ENCODE peak calls at places on chromosomes 3 and 15, in eight cellular contexts. D is Panc1, F is K562, E is A549, H is GM23338, G is HL-60, J is HCT116, L is GM12878. B is an unnamed sample.

GRCh38 chr3:53688989-53689388 is 157.2 kb downstream of the CHDH start:
- DNase-seq in D (no peak), F (no peak), E (no peak), H (no peak), G (no peak), J (no peak), L (no peak), B (no peak)

GRCh38 chr3:188683032-188683491 is 488.7 kb upstream of the TPRG1 start:
- DNase-seq in D (peak; percentile 43), F (no peak), E (no peak), H (no peak), G (no peak), J (no peak), L (no peak), B (no peak)

GRCh38 chr3:63912768-63913588 is 795 bp upstream of the SCAANT1 start:
- DNase-seq in D (no peak), F (peak; percentile 66), E (peak; percentile 54), H (peak; percentile 75), G (no peak), J (peak; percentile 32), L (no peak), B (peak; percentile 80)

GRCh38 chr3:195583831-195584542 is at the start of gene APOD:
- DNase-seq in D (no peak), F (peak; percentile 49), E (no peak), H (no peak), G (no peak), J (no peak), L (no peak), B (no peak)

GRCh38 chr3:141439589-141439988 is 47.2 kb upstream of the RASA2 start:
- DNase-seq in D (no peak), F (peak; percentile 33), E (no peak), H (no peak), G (no peak), J (no peak), L (no peak), B (no peak)

GRCh38 chr3:39473452-39474125 is 6.1 kb downstream of the MOBP start:
- DNase-seq in D (no peak), F (no peak), E (no peak), H (peak; percentile 74), G (no peak), J (no peak), L (no peak), B (no peak)

GRCh38 chr15:33808720-33809119 is 159.6 kb upstream of the CHRM5 start:
- DNase-seq in D (no peak), F (no peak), E (no peak), H (no peak), G (no peak), J (no peak), L (no peak), B (no peak)

GRCh38 chr3:33273628-33274027 is 3.6 kb upstream of the FBXL2 start:
- DNase-seq in D (no peak), F (no peak), E (no peak), H (no peak), G (no peak), J (no peak), L (no peak), B (no peak)

GRCh38 chr3:192409838-192410683 is 317.3 kb downstream of the FGF12 start:
- DNase-seq in D (no peak), F (no peak), E (peak; percentile 54), H (peak; percentile 72), G (no peak), J (no peak), L (no peak), B (no peak)

GRCh38 chr3:128197855-128198254 is 44.6 kb downstream of the EEFSEC start:
- DNase-seq in D (no peak), F (no peak), E (no peak), H (no peak), G (no peak), J (no peak), L (no peak), B (no peak)

GRCh38 chr3:61997112-61997511 is 376.2 kb downstream of the FEZF2 start:
- DNase-seq in D (no peak), F (no peak), E (no peak), H (no peak), G (no peak), J (no peak), L (no peak), B (peak; percentile 47)

GRCh38 chr3:22496641-22497040 is 706.5 kb upstream of the UBE2E2 start:
- DNase-seq in D (no peak), F (no peak), E (no peak), H (no peak), G (no peak), J (no peak), L (no peak), B (no peak)

GRCh38 chr3:18295171-18295920 is 129.8 kb downstream of the SATB1 start:
- DNase-seq in D (peak; percentile 30), F (peak; percentile 26), E (peak; percentile 43), H (peak; percentile 90), G (peak; percentile 4), J (peak; percentile 87), L (no peak), B (peak; percentile 12)

GRCh38 chr3:122322095-122323075 is 2.7 kb upstream of the CSTA start:
- DNase-seq in D (no peak), F (no peak), E (no peak), H (no peak), G (peak; percentile 55), J (no peak), L (no peak), B (no peak)

DNA sequence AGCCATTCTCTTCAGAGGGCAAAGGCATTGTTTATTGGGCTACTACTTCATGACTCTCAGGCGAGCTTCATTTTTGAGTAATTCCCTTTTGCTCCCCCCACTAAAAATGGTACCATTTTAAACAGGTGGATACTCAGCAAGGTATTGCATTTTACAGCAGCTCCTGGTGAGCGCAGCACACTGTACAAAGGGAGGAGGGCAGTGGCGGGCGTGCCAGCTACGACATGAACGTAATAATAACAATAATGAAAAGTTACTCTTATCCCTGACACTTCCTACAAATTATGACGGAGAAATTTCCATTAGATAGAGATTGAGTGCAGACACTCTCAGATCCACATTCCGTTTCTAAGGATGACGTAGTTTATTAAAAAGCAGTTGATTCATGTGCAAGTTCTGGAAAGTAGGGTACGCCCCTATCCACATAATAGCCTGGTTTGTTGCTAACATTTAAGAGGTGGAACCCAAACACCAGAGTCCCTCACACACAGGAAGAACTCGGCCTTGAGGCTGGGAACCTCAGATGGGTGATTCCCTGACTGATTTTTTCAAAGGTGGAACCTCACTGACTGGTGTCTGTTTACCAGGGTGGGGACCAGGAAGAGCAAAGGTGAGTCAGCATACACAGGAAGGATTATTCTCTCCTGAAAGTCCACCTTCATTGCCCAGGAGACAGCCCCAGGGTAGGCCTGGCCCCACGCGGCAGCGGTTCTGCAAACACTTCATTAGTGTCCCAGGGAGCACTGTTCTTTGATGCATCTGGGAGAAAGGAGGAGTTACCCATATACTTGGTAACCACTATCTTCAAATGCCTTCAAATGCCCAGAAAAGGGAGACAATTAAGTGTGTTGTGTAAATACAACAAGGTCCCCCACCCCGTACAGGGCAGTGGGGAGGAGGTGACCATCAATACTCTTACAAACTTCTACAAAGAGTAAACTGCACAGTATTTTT is 69.9 kb downstream of the LDHAL6B start:
- DNase-seq in D (no peak), F (no peak), E (peak; percentile 82), H (no peak), G (no peak), J (peak; percentile 90), L (no peak), B (no peak)
- TF ChIP-seq REST in D (no peak), F (no peak), E (no peak), H (no peak), G (no peak), J (no peak), L (no peak), B (no peak)

GRCh38 chr3:14801668-14802067 is 17.1 kb upstream of the FGD5 start:
- DNase-seq in D (no peak), F (no peak), E (no peak), H (no peak), G (no peak), J (no peak), L (no peak), B (no peak)
- TF ChIP-seq REST in D (no peak), F (no peak), E (no peak), H (no peak), G (no peak), J (no peak), L (no peak), B (no peak)

GRCh38 chr15:101723161-101723873 is 956 bp downstream of the TARS3 start:
- DNase-seq in D (no peak), F (no peak), E (no peak), H (no peak), G (no peak), J (no peak), L (peak; percentile 82), B (peak; percentile 22)

GRCh38 chr15:101724675-101725005 is 367 bp upstream of the TARS3 start:
- DNase-seq in D (no peak), F (no peak), E (no peak), H (no peak), G (no peak), J (no peak), L (no peak), B (no peak)

GRCh38 chr15:101727186-101727585 is 2.9 kb upstream of the TARS3 start:
- DNase-seq in D (no peak), F (no peak), E (no peak), H (no peak), G (no peak), J (no peak), L (no peak), B (no peak)

GRCh38 chr15:101723874-101724674 is at the start of gene TARS3:
- DNase-seq in D (peak; percentile 45), F (peak; percentile 96), E (peak; percentile 87), H (peak; percentile 93), G (peak; percentile 74), J (peak; percentile 73), L (peak; percentile 37), B (peak; percentile 98)

GRCh38 chr15:101725073-101725472 is 800 bp upstream of the TARS3 start:
- DNase-seq in D (no peak), F (no peak), E (no peak), H (no peak), G (no peak), J (no peak), L (no peak), B (no peak)
- TF ChIP-seq REST in D (no peak), F (no peak), E (no peak), H (no peak), G (no peak), J (no peak), L (no peak), B (no peak)

GRCh38 chr3:69422751-69423150 is 36.9 kb upstream of the FRMD4B start:
- DNase-seq in D (no peak), F (no peak), E (no peak), H (no peak), G (no peak), J (no peak), L (no peak), B (no peak)
- TF ChIP-seq REST in D (no peak), F (no peak), E (no peak), H (no peak), G (no peak), J (no peak), L (no peak), B (no peak)

B was measured in SK-N-SH.